ENCODE peak calls at places on chromosomes 13 and 19, in ten cellular contexts. D, L, P, A, J, F, B, K, G and E are unnamed samples.

GRCh38 chr13:26978081-26978860 is 193.3 kb downstream of the USP12 start:
- DNase-seq in J (no peak), D (peak; percentile 13), G (no peak), P (no peak), B (no peak), L (no peak), A (no peak), K (no peak), F (no peak), E (no peak)

GRCh38 chr13:50692396-50692915 is 151.0 kb downstream of the DLEU7 start:
- DNase-seq in D (no peak), B (no peak), F (no peak), A (no peak), G (no peak), J (no peak), P (no peak), L (no peak), K (no peak), E (no peak)

GRCh38 chr13:113044431-113045114 is 61.0 kb upstream of the F7 start:
- DNase-seq in K (no peak), L (no peak), G (no peak), F (no peak), P (no peak), B (no peak), J (no peak), A (no peak), D (no peak), E (no peak)

GRCh38 chr19:50555447-50556235 is 12.6 kb downstream of the LRRC4B start:
- DNase-seq in J (no peak), F (no peak), G (no peak), P (no peak), K (no peak), L (no peak), D (peak; percentile 15), B (no peak), A (no peak), E (no peak)

GRCh38 chr13:114096031-114096485 is 36.4 kb downstream of the RASA3 start:
- DNase-seq in P (no peak), K (no peak), J (peak; percentile 28), L (no peak), A (peak; percentile 42), G (no peak), B (no peak), F (no peak), D (no peak), E (peak; percentile 12)

GRCh38 chr13:28401303-28402056 is 93.4 kb downstream of the FLT1 start:
- DNase-seq in B (no peak), P (no peak), K (peak; percentile 75), F (no peak), A (no peak), J (no peak), G (no peak), L (peak; percentile 93), D (no peak), E (no peak)

GRCh38 chr19:15436826-15437110 is 13.0 kb downstream of the WIZ start:
- DNase-seq in B (no peak), G (no peak), P (peak; percentile 13), F (no peak), A (no peak), K (no peak), L (no peak), D (no peak), J (no peak), E (no peak)

GRCh38 chr13:96426160-96426559 is 336.3 kb downstream of the HS6ST3 start:
- DNase-seq in D (no peak), B (no peak), G (no peak), L (no peak), P (no peak), J (no peak), K (no peak), A (no peak), F (no peak), E (no peak)

GRCh38 chr13:73339086-73339485 is 280.3 kb downstream of the KLF5 start:
- DNase-seq in B (no peak), J (no peak), P (no peak), K (no peak), A (no peak), L (no peak), F (no peak), D (no peak), G (no peak), E (no peak)

GRCh38 chr13:73336789-73337188 is 278.0 kb downstream of the KLF5 start:
- DNase-seq in P (no peak), F (no peak), L (no peak), D (no peak), G (no peak), A (no peak), B (no peak), K (no peak), J (no peak), E (no peak)

GRCh38 chr13:73340069-73340468 is 281.3 kb downstream of the KLF5 start:
- DNase-seq in G (no peak), P (no peak), A (no peak), F (no peak), L (no peak), K (no peak), J (no peak), D (no peak), B (no peak), E (no peak)

GRCh38 chr13:73337511-73337910 is 278.7 kb downstream of the KLF5 start:
- DNase-seq in G (no peak), L (no peak), F (no peak), K (no peak), A (no peak), P (no peak), J (no peak), D (no peak), B (no peak), E (no peak)

GRCh38 chr13:73338389-73338788 is 279.6 kb downstream of the KLF5 start:
- DNase-seq in J (no peak), B (no peak), K (no peak), G (peak; percentile 13), D (no peak), F (no peak), L (no peak), A (no peak), P (no peak), E (no peak)
- H3K4me1 ChIP-seq in J (no peaks in the 10 kb centered on the region), B (no peaks in the 10 kb centered on the region), K (no peaks in the 10 kb centered on the region), G (no peaks in the 10 kb centered on the region), D (peaks cover 2% of the 10 kb centered on the region), F (peaks cover 56% of the 10 kb centered on the region), L (peaks cover 7% of the 10 kb centered on the region), A (no peaks in the 10 kb centered on the region), P (no peaks in the 10 kb centered on the region), E (no peaks in the 10 kb centered on the region)

GRCh38 chr19:41434450-41434849 is 5.3 kb downstream of the DMAC2 start:
- DNase-seq in F (no peak), J (no peak), G (no peak), A (no peak), K (no peak), P (no peak), B (no peak), L (no peak), D (no peak), E (no peak)

GRCh38 chr19:41430907-41431306 is 3.7 kb upstream of the B3GNT8 start:
- DNase-seq in L (no peak), D (no peak), K (no peak), G (no peak), B (no peak), P (no peak), J (no peak), A (no peak), F (no peak), E (no peak)

GRCh38 chr19:41428481-41428859 is 1.3 kb upstream of the B3GNT8 start:
- DNase-seq in J (no peak), K (no peak), A (no peak), P (no peak), B (no peak), G (no peak), D (no peak), L (no peak), F (no peak), E (no peak)

GRCh38 chr19:41433171-41433570 is 6.0 kb upstream of the B3GNT8 start:
- DNase-seq in D (no peak), F (no peak), J (no peak), K (no peak), L (no peak), P (no peak), A (no peak), G (no peak), B (no peak), E (no peak)

DNA sequence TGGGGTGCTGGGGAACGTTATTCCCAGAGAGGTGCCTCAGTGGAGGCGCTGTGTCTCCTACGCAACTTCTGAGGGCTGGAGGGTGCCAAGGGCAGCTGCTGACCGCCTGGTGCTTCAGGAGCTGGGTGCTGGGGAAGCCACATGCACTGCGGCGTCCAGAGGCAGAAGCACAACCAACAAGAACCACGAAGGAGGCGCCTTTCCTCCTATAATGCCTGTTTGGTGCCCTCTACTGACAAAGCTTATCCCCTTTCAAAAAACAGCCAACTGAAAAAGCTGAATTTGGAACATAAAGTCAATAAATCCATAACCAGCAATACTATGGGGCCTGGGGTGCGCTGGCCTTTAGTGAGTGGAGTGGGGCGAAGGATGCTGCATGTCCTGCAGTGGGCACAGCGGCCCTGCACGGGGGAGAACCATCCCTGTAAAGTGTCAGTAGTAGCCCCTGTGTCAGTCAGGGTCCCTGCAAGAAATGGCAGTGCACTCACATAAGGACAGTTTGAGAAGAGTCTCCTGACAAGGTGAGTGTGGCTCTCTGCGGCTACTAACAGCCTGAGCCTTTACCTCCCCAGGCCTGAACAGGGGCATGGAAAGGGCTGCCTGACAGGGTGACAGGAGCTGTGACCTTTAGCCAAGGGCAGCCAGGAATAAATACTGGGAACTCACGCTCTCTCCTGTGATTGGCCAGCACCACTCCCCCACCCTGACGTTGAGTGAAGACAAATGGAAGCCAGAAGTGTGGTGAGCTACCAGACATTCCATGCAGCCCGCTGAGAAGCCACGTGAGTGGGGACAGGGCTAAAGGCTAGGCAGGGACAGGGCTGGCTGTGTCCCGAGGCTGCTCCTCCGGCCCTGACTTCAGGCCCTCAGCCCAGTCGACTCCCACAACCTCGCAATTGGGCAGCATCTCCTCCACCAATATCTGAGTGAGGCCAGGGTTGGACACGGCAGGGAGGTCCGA is 4.5 kb upstream of the B3GNT8 start:
- DNase-seq in K (peak; percentile 31), L (peak; percentile 51), P (no peak), A (no peak), J (peak; percentile 81), D (no peak), G (no peak), F (no peak), B (no peak), E (no peak)
- TF ChIP-seq POLR2A in K (no peak), L (no peak), P (no peak), A (no peak), J (peak; percentile 23), D (no peak), G (no peak), F (no peak), B (no peak), E (no peak)

GRCh38 chr19:19443902-19444693 is 38.6 kb downstream of the GATAD2A start:
- DNase-seq in J (no peak), P (no peak), F (no peak), D (no peak), A (no peak), G (no peak), B (no peak), L (no peak), K (no peak), E (no peak)

GRCh38 chr19:19443283-19443682 is 37.8 kb downstream of the GATAD2A start:
- DNase-seq in K (no peak), F (no peak), D (no peak), J (no peak), B (no peak), G (no peak), L (no peak), P (no peak), A (no peak), E (no peak)

GRCh38 chr19:19445288-19445687 is 39.8 kb downstream of the GATAD2A start:
- DNase-seq in J (no peak), F (no peak), D (no peak), P (no peak), A (no peak), G (no peak), L (no peak), K (no peak), B (no peak), E (no peak)

GRCh38 chr19:19445911-19446361 is 40.5 kb downstream of the GATAD2A start:
- DNase-seq in K (peak; percentile 40), L (no peak), F (no peak), A (no peak), J (no peak), P (no peak), B (no peak), G (no peak), D (no peak), E (no peak)

GRCh38 chr19:19444694-19445155 is 39.2 kb downstream of the GATAD2A start:
- DNase-seq in A (no peak), L (no peak), F (no peak), J (no peak), B (no peak), G (peak; percentile 18), D (no peak), P (no peak), K (peak; percentile 36), E (no peak)
- H3K4me3 ChIP-seq in A (no peak overlapping the region), L (no peak overlapping the region), F (no peak overlapping the region), J (no peak overlapping the region), B (no peak overlapping the region), G (no peak overlapping the region), D (no peak overlapping the region), P (no peak overlapping the region), K (no peak overlapping the region), E (no peak overlapping the region)

DNA sequence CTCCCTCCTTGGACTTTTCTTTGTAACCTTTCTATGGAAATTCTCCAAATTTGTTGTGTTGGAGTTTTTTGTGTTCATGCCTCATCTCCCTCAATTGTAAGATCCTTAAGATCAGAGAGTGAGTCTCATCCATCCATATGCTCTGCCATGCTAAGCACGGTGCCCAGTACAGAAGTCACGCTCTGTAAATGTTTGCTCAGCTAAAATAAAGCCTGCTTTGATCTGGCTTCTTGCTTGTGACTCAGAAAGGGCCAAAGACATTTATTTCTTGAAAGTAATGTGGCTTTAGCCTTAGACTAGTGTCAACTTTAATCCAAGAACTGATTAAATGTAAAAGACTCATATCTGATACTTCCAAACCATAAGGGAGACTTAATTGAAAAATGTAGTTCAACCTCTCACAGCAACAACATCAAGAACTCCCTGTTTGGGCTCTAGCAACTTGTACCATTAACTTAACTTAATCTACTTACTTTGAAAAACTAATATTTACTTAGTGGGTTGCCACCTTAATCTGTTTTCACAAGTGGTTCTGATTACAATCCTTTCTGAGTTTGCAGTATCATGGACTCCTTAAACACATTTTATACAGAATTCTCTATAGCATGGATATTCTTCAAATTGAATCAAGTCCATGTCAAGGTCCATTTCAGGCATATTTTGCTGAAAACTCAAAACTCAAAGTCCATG is 100.2 kb downstream of the KL start:
- DNase-seq in J (no peak), A (no peak), K (no peak), F (no peak), L (no peak), P (no peak), G (no peak), B (no peak), D (no peak), E (no peak)
- H3K4me1 ChIP-seq in J (no peaks in the 10 kb centered on the region), A (no peaks in the 10 kb centered on the region), K (peaks cover 29% of the 10 kb centered on the region), F (peaks cover 22% of the 10 kb centered on the region), L (peaks cover 8% of the 10 kb centered on the region), P (peaks cover 12% of the 10 kb centered on the region), G (peaks cover 15% of the 10 kb centered on the region), B (peaks cover 25% of the 10 kb centered on the region), D (no peaks in the 10 kb centered on the region), E (peaks cover 61% of the 10 kb centered on the region)